ENCODE peak calls at places on chromosome 3, in four cellular contexts. One of them, this sample, is unnamed.

GRCh38 chr3:10329495-10330015 is 8.6 kb upstream of the SEC13 start:
- DNase-seq in H1: no peak
- DNase-seq in HepG2: no peak
- DNase-seq in HCT116: no peak
- DNase-seq in this sample: no peak

GRCh38 chr3:157119369-157119951 is 40.5 kb downstream of the CCNL1 start:
- DNase-seq in H1: no peak
- DNase-seq in HepG2: peak
- DNase-seq in HCT116: no peak
- DNase-seq in this sample: peak

GRCh38 chr3:178352300-178353021 is 183.8 kb upstream of the KCNMB2 start:
- DNase-seq in H1: no peak
- DNase-seq in HepG2: no peak
- DNase-seq in HCT116: no peak
- DNase-seq in this sample: no peak

GRCh38 chr3:15629860-15630597 is 28.5 kb downstream of the BTD start:
- DNase-seq in H1: no peak
- DNase-seq in HepG2: peak
- DNase-seq in HCT116: peak
- DNase-seq in this sample: peak

GRCh38 chr3:179730508-179730907 is 77.7 kb downstream of the USP13 start:
- DNase-seq in H1: no peak
- DNase-seq in HepG2: no peak
- DNase-seq in HCT116: no peak
- DNase-seq in this sample: no peak

GRCh38 chr3:182792901-182793662 is at the start of gene ATP11B:
- DNase-seq in H1: peak
- DNase-seq in HepG2: peak
- DNase-seq in HCT116: peak
- DNase-seq in this sample: peak

GRCh38 chr3:130850044-130850797 is 43.7 kb upstream of the ATP2C1 start:
- DNase-seq in H1: no peak
- DNase-seq in HepG2: no peak
- DNase-seq in HCT116: no peak
- DNase-seq in this sample: peak

GRCh38 chr3:135382621-135383020 is 582.9 kb upstream of the PPP2R3A start:
- DNase-seq in H1: no peak
- DNase-seq in HepG2: no peak
- DNase-seq in HCT116: no peak
- DNase-seq in this sample: no peak

GRCh38 chr3:108127301-108127988 is 36.6 kb upstream of the CD47 start:
- DNase-seq in H1: no peak
- DNase-seq in HepG2: no peak
- DNase-seq in HCT116: no peak
- DNase-seq in this sample: no peak

GRCh38 chr3:69647710-69648109 is 91.6 kb upstream of the MITF start:
- DNase-seq in H1: no peak
- DNase-seq in HepG2: no peak
- DNase-seq in HCT116: no peak
- DNase-seq in this sample: no peak

GRCh38 chr3:57985977-57986246 is 22.3 kb upstream of the FLNB start:
- DNase-seq in H1: no peak
- DNase-seq in HepG2: no peak
- DNase-seq in HCT116: no peak
- DNase-seq in this sample: no peak

GRCh38 chr3:64295594-64295993 is 70.3 kb upstream of the PRICKLE2 start:
- DNase-seq in H1: no peak
- DNase-seq in HepG2: no peak
- DNase-seq in HCT116: no peak
- DNase-seq in this sample: no peak

GRCh38 chr3:14428087-14429067 is 26.0 kb downstream of the SLC6A6 start:
- DNase-seq in H1: no peak
- DNase-seq in HepG2: no peak
- DNase-seq in HCT116: no peak
- DNase-seq in this sample: no peak

GRCh38 chr3:62374375-62374876 is 1.1 kb upstream of the FEZF2 start:
- DNase-seq in H1: no peak
- DNase-seq in HepG2: no peak
- DNase-seq in HCT116: no peak
- DNase-seq in this sample: no peak

GRCh38 chr3:105365536-105366301 is 990 bp upstream of the ALCAM start:
- DNase-seq in H1: no peak
- DNase-seq in HepG2: no peak
- DNase-seq in HCT116: no peak
- DNase-seq in this sample: no peak

GRCh38 chr3:12947504-12948369 is 106.4 kb upstream of the RPL32 start:
- DNase-seq in H1: no peak
- DNase-seq in HepG2: peak
- DNase-seq in HCT116: no peak
- DNase-seq in this sample: peak

GRCh38 chr3:12948891-12949711 is 107.7 kb upstream of the RPL32 start:
- DNase-seq in H1: no peak
- DNase-seq in HepG2: no peak
- DNase-seq in HCT116: peak
- DNase-seq in this sample: no peak

GRCh38 chr3:12946134-12946533 is 104.8 kb upstream of the RPL32 start:
- DNase-seq in H1: no peak
- DNase-seq in HepG2: no peak
- DNase-seq in HCT116: no peak
- DNase-seq in this sample: peak

GRCh38 chr3:12946661-12947316 is 105.4 kb upstream of the RPL32 start:
- DNase-seq in H1: no peak
- DNase-seq in HepG2: no peak
- DNase-seq in HCT116: no peak
- DNase-seq in this sample: no peak

DNA sequence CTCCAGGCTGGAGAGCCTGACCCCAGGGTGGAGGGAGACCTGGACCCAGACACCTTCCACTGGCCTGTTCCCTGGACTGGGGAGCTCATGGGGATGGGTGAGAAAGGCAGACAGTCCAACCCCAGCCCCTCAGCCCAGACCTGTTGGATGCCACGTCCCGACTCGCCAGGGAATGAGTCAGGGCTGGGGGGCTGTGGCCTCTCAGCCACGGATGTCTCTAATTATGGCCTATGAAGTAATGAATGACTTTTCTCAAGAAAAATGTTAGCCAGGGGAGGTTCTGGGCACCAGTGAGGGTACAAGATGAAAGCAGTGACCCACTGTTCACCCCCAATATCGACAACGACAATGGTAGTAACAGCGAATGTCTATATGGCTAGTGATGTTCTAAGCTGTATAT is 107.0 kb upstream of the RPL32 start:
- DNase-seq in H1: no peak
- DNase-seq in HepG2: no peak
- DNase-seq in HCT116: no peak
- DNase-seq in this sample: no peak
- TF ChIP-seq FOSL1 in H1: no peak
- TF ChIP-seq FOSL1 in HepG2: no peak
- TF ChIP-seq FOSL1 in HCT116: no peak
- TF ChIP-seq FOSL1 in this sample: no peak

GRCh38 chr3:162721736-162722135 is 1225.1 kb downstream of the OTOL1 start:
- DNase-seq in H1: no peak
- DNase-seq in HepG2: no peak
- DNase-seq in HCT116: no peak
- DNase-seq in this sample: no peak

GRCh38 chr3:162718697-162719096 is 1222.1 kb downstream of the OTOL1 start:
- DNase-seq in H1: no peak
- DNase-seq in HepG2: no peak
- DNase-seq in HCT116: no peak
- DNase-seq in this sample: no peak

GRCh38 chr3:162722336-162722735 is 1225.7 kb downstream of the OTOL1 start:
- DNase-seq in H1: no peak
- DNase-seq in HepG2: no peak
- DNase-seq in HCT116: no peak
- DNase-seq in this sample: no peak

DNA sequence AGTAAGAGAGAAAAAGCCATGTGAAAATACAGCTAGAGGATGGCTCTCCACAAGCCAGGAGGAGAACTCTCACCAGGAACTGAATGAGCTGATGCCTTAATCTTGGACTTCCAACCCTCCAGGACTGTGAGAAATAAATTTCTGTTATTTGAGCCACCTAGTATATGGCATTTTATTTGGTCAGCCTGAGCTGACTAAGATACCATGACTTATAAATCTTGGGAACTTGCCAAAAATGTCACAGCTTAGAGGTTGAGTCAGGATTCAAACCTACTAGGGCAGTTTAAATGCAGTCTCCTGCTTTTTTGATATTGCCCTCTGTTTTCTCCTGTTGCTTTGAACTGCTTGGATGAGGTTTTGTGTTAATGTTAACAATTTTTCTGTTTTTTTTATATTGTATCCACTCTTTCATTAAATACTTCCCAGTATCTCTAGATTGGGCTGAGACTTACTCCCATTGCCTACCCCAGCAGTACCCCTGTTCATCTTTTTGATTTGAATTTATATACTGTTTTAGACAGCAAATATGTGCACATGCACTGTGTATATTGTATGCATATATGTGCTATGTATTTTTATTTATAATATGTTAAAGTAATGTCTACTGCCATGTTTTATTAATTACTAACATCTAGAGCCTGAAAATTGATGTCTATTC is 1223.2 kb downstream of the OTOL1 start:
- DNase-seq in H1: no peak
- DNase-seq in HepG2: no peak
- DNase-seq in HCT116: peak
- DNase-seq in this sample: no peak
- TF ChIP-seq FOSL1 in H1: no peak
- TF ChIP-seq FOSL1 in HepG2: no peak
- TF ChIP-seq FOSL1 in HCT116: peak
- TF ChIP-seq FOSL1 in this sample: no peak

GRCh38 chr3:172840913-172841312 is 90.4 kb downstream of the ECT2 start:
- DNase-seq in H1: no peak
- DNase-seq in HepG2: no peak
- DNase-seq in HCT116: no peak
- DNase-seq in this sample: no peak

GRCh38 chr3:172840463-172840862 is 89.9 kb downstream of the ECT2 start:
- DNase-seq in H1: no peak
- DNase-seq in HepG2: no peak
- DNase-seq in HCT116: no peak
- DNase-seq in this sample: no peak

GRCh38 chr3:172832983-172833382 is 82.5 kb downstream of the ECT2 start:
- DNase-seq in H1: no peak
- DNase-seq in HepG2: no peak
- DNase-seq in HCT116: no peak
- DNase-seq in this sample: no peak

GRCh38 chr3:172839679-172840078 is 89.2 kb downstream of the ECT2 start:
- DNase-seq in H1: no peak
- DNase-seq in HepG2: no peak
- DNase-seq in HCT116: no peak
- DNase-seq in this sample: no peak

DNA sequence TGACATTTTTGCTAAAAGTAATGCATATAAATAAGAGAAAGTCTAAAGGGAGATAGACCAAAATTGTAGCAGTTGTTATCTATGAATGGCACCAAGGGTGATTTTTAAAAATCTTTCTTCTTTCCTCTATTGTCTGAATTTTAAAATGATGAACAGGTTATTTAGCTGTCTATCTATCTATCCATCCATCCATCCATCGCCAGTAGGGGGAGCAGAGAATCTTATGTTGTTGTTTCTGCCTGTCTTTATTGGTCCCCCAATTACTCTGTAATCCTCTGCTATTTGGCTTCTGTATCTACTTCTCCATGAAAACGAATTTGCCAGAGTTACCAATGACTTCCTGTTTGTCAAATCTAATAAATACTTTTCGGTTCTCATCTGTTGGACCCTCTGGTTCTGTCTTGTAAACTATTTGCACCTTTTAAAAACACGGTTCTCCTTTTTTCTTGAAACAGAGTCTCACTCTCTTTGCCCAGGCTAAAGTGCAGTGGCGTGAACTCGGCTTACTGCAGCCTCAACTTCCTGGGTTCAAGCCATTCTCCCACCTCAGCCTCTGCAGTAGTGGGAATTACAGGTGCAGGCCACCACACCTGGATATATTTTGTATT is 86.0 kb downstream of the ECT2 start:
- DNase-seq in H1: no peak
- DNase-seq in HepG2: peak
- DNase-seq in HCT116: peak
- DNase-seq in this sample: peak
- TF ChIP-seq FOSL1 in H1: no peak
- TF ChIP-seq FOSL1 in HepG2: no peak
- TF ChIP-seq FOSL1 in HCT116: peak
- TF ChIP-seq FOSL1 in this sample: no peak

GRCh38 chr3:195450731-195451229 is 8.0 kb upstream of the ACAP2 start:
- DNase-seq in H1: peak
- DNase-seq in HepG2: no peak
- DNase-seq in HCT116: no peak
- DNase-seq in this sample: no peak
- TF ChIP-seq FOSL1 in H1: no peak
- TF ChIP-seq FOSL1 in HepG2: no peak
- TF ChIP-seq FOSL1 in HCT116: no peak
- TF ChIP-seq FOSL1 in this sample: no peak

GRCh38 chr3:186307594-186307993 is 54.4 kb downstream of the DGKG start:
- DNase-seq in H1: no peak
- DNase-seq in HepG2: peak
- DNase-seq in HCT116: no peak
- DNase-seq in this sample: peak

GRCh38 chr3:186308549-186308948 is 53.5 kb downstream of the DGKG start:
- DNase-seq in H1: no peak
- DNase-seq in HepG2: no peak
- DNase-seq in HCT116: no peak
- DNase-seq in this sample: no peak

GRCh38 chr3:186298876-186299275 is 63.2 kb downstream of the DGKG start:
- DNase-seq in H1: no peak
- DNase-seq in HepG2: no peak
- DNase-seq in HCT116: no peak
- DNase-seq in this sample: no peak

DNA sequence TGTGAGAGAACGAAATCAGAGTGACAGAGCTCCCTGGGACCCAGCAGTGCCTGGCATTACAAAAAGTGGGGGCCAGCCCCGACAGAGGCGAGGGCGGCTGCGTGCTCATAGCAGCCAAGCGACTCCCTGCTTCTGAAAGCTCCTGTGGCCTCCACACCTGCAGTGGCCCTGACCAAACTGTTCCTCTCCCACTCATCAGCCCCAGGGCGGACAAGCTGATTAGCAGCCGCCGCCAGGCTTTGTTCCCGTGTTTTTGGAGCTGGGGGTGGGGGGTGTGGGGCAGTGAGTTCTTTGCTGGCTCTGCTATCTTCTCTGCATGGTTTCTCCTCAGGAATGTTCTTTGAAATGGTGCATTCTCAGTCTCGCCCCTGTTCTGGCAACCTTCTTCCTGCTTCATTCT is 58.0 kb downstream of the DGKG start:
- DNase-seq in H1: peak
- DNase-seq in HepG2: no peak
- DNase-seq in HCT116: no peak
- DNase-seq in this sample: no peak
- TF ChIP-seq FOSL1 in H1: no peak
- TF ChIP-seq FOSL1 in HepG2: no peak
- TF ChIP-seq FOSL1 in HCT116: no peak
- TF ChIP-seq FOSL1 in this sample: no peak